ENCODE peak calls at places on chromosome 11, in five cellular contexts. One of them, this sample, is unnamed.

GRCh38 chr11:1672613-1673400 is 24.2 kb upstream of the KRTAP5-6 start:
- DNase-seq in left ventricle myocardium inferior: no peak
- DNase-seq in spleen: no peak
- DNase-seq in heart right ventricle: no peak
- DNase-seq in endodermal cell: peak; percentile 20
- DNase-seq in this sample: no peak

GRCh38 chr11:46391578-46392420 is at the start of gene CHRM4:
- DNase-seq in left ventricle myocardium inferior: no peak
- DNase-seq in spleen: peak; percentile 75
- DNase-seq in heart right ventricle: peak; percentile 31
- DNase-seq in endodermal cell: peak; percentile 85
- DNase-seq in this sample: no peak

GRCh38 chr11:32586576-32587190 is 3.1 kb downstream of the EIF3M start:
- DNase-seq in left ventricle myocardium inferior: no peak
- DNase-seq in spleen: no peak
- DNase-seq in heart right ventricle: no peak
- DNase-seq in endodermal cell: no peak
- DNase-seq in this sample: no peak

GRCh38 chr11:130738618-130739017 is 177.7 kb downstream of the SNX19 start:
- DNase-seq in left ventricle myocardium inferior: no peak
- DNase-seq in spleen: no peak
- DNase-seq in heart right ventricle: no peak
- DNase-seq in endodermal cell: no peak
- DNase-seq in this sample: no peak

GRCh38 chr11:85762226-85762625 is 48.7 kb downstream of the SYTL2 start:
- DNase-seq in left ventricle myocardium inferior: no peak
- DNase-seq in spleen: no peak
- DNase-seq in heart right ventricle: no peak
- DNase-seq in endodermal cell: no peak
- DNase-seq in this sample: no peak

GRCh38 chr11:71252434-71252781 is at the start of gene SHANK2:
- DNase-seq in left ventricle myocardium inferior: no peak
- DNase-seq in spleen: no peak
- DNase-seq in heart right ventricle: no peak
- DNase-seq in endodermal cell: no peak
- DNase-seq in this sample: no peak

GRCh38 chr11:126307706-126308105 is 3.8 kb downstream of the DCPS start:
- DNase-seq in left ventricle myocardium inferior: no peak
- DNase-seq in spleen: no peak
- DNase-seq in heart right ventricle: no peak
- DNase-seq in endodermal cell: peak; percentile 84
- DNase-seq in this sample: no peak

GRCh38 chr11:13316528-13316961 is 39.0 kb downstream of the BMAL1 start:
- DNase-seq in left ventricle myocardium inferior: no peak
- DNase-seq in spleen: no peak
- DNase-seq in heart right ventricle: peak; percentile 50
- DNase-seq in endodermal cell: no peak
- DNase-seq in this sample: no peak

GRCh38 chr11:123255909-123256308 is 60.9 kb upstream of the CLMP start:
- DNase-seq in left ventricle myocardium inferior: no peak
- DNase-seq in spleen: no peak
- DNase-seq in heart right ventricle: no peak
- DNase-seq in endodermal cell: no peak
- DNase-seq in this sample: no peak

GRCh38 chr11:93515438-93515837 is 27.8 kb downstream of the SMCO4 start:
- DNase-seq in left ventricle myocardium inferior: no peak
- DNase-seq in spleen: no peak
- DNase-seq in heart right ventricle: no peak
- DNase-seq in endodermal cell: no peak
- DNase-seq in this sample: no peak

GRCh38 chr11:19077965-19078364 is 17.4 kb upstream of the MRGPRX2 start:
- DNase-seq in left ventricle myocardium inferior: no peak
- DNase-seq in spleen: no peak
- DNase-seq in heart right ventricle: no peak
- DNase-seq in endodermal cell: no peak
- DNase-seq in this sample: no peak

GRCh38 chr11:19075636-19076035 is 15.1 kb upstream of the MRGPRX2 start:
- DNase-seq in left ventricle myocardium inferior: no peak
- DNase-seq in spleen: no peak
- DNase-seq in heart right ventricle: no peak
- DNase-seq in endodermal cell: no peak
- DNase-seq in this sample: no peak

GRCh38 chr11:19079643-19080440 is 19.3 kb upstream of the MRGPRX2 start:
- DNase-seq in left ventricle myocardium inferior: no peak
- DNase-seq in spleen: no peak
- DNase-seq in heart right ventricle: no peak
- DNase-seq in endodermal cell: peak; percentile 50
- DNase-seq in this sample: no peak

GRCh38 chr11:19073454-19074415 is 13.2 kb upstream of the MRGPRX2 start:
- DNase-seq in left ventricle myocardium inferior: no peak
- DNase-seq in spleen: no peak
- DNase-seq in heart right ventricle: no peak
- DNase-seq in endodermal cell: peak; percentile 66
- DNase-seq in this sample: no peak

DNA sequence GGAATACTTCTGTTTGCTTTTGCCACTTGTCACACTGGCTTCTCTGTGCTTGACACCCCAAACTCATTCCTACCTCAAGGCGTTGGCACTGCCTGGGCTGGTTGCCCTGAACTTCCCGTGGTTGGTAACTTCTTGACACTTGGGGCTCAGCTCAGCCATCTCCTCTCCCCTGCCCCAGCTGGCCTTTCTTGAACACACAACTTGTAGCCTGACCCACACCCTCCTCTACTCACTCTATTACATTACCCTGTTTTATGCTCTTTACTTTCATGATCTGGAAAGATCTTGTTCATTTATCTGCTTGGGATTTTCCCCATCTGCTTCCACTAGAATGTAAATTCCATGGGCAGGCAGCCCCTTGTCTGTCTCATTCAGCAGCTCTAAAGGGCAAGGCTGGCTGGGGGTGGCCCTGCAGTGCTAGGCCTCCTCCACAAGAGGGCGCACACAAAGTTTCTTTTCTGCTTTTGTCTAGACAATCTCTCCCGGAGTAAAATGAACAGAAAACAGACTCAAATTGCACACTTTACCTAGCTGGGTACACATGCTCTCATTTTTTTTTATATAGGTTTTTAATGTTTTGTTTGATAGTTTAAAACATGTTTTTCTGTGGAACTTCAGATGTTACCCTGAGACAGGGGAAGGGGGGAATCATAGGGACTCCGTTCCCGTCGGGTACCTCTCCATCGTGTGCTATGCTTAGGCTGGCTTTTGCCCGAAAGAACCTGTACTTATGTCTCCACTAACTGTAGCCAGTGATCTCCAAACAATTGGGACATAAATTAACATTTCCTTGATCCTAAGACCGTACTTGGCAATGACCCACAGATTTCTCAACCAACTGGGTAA is 16.4 kb upstream of the MRGPRX2 start:
- DNase-seq in left ventricle myocardium inferior: peak; percentile 36
- DNase-seq in spleen: peak; percentile 84
- DNase-seq in heart right ventricle: peak; percentile 36
- DNase-seq in endodermal cell: peak; percentile 91
- DNase-seq in this sample: peak; percentile 54
- H3K4me1 ChIP-seq in left ventricle myocardium inferior: peaks cover 5% of the 10 kb centered on the region
- H3K4me1 ChIP-seq in spleen: peaks cover 4% of the 10 kb centered on the region
- H3K4me1 ChIP-seq in heart right ventricle: peaks cover 4% of the 10 kb centered on the region
- H3K4me1 ChIP-seq in endodermal cell: no peaks in the 10 kb centered on the region
- H3K4me1 ChIP-seq in this sample: no peaks in the 10 kb centered on the region

DNA sequence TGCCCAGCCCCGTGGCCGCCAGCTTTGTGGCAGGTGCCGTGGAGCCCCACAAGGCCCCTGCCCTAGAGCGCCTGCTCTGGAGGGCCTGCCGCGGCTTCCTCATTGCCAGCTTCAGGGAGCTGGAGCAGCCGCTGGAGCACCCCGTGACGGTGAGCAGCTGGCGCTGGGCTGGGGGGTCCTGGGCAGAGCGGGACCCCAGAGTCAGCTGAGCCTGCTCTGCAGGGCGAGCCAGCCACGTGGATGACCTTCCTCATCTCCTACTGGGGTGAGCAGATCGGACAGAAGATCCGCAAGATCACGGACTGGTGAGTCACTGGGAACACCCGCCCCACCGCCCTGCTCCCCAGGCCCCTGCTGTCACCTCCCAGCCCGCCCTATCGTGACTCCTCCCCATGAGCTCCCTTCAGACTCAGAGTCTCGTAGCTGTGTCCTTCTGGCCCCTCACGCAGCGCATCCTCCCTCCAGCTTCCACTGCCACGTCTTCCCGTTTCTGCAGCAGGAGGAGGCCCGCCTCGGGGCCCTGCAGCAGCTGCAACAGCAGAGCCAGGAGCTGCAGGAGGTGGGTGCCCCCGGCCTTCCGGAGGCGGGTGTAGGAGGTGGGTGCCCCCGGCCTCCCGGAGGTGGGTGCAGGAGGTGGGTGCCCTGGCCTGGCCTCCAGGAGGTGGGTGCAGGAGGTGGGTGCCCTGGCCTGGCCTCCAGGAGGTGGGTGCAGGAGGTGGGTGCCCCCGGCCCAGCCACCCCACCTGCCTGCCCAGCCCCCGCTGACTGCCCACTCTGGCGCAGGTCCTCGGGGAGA is 4.7 kb downstream of the TCIRG1 start:
- DNase-seq in left ventricle myocardium inferior: no peak
- DNase-seq in spleen: peak; percentile 75
- DNase-seq in heart right ventricle: no peak
- DNase-seq in endodermal cell: no peak
- DNase-seq in this sample: no peak
- H3K4me3 ChIP-seq in left ventricle myocardium inferior: no peak overlapping the region
- H3K4me3 ChIP-seq in spleen: no peak overlapping the region
- H3K4me3 ChIP-seq in heart right ventricle: no peak overlapping the region
- H3K4me3 ChIP-seq in endodermal cell: no peak overlapping the region
- H3K4me3 ChIP-seq in this sample: no peak overlapping the region

GRCh38 chr11:47498584-47499152 is 49.7 kb upstream of the RAPSN start:
- DNase-seq in left ventricle myocardium inferior: no peak
- DNase-seq in spleen: no peak
- DNase-seq in heart right ventricle: no peak
- DNase-seq in endodermal cell: no peak
- DNase-seq in this sample: no peak
- H3K4me1 ChIP-seq in left ventricle myocardium inferior: peaks cover 73% of the 10 kb centered on the region
- H3K4me1 ChIP-seq in spleen: peaks cover 54% of the 10 kb centered on the region
- H3K4me1 ChIP-seq in heart right ventricle: peaks cover 64% of the 10 kb centered on the region
- H3K4me1 ChIP-seq in endodermal cell: peaks cover 16% of the 10 kb centered on the region
- H3K4me1 ChIP-seq in this sample: peaks cover 42% of the 10 kb centered on the region

DNA sequence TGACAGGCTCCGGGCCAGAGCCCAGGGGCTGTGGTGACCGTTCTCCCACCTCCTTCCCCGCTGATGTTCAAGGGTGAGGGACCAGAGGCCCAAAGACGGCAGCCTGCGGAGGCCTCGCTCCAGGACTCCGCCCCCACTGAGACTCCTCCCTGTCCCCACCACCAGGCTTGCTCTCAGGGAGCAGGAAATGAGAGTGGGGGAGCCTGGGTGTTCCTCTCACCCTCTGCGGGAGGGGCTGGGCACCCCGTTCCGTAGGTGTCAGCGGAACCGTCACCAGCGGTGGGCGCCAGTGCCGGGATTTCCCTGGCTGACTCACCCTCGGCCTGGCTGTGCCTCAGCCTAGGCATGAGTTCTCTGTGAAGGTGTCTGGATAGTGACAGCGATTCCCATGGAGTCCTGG is 15.7 kb downstream of the DAGLA start:
- DNase-seq in left ventricle myocardium inferior: peak; percentile 79
- DNase-seq in spleen: peak; percentile 89
- DNase-seq in heart right ventricle: peak; percentile 74
- DNase-seq in endodermal cell: peak; percentile 82
- DNase-seq in this sample: peak; percentile 92
- H3K4me3 ChIP-seq in left ventricle myocardium inferior: peak overlapping the region; percentile 49
- H3K4me3 ChIP-seq in spleen: peak overlapping the region; percentile 25
- H3K4me3 ChIP-seq in heart right ventricle: peak overlapping the region; percentile 36
- H3K4me3 ChIP-seq in endodermal cell: no peak overlapping the region
- H3K4me3 ChIP-seq in this sample: no peak overlapping the region

GRCh38 chr11:76626921-76627391 is 43.6 kb downstream of the LRRC32 start:
- DNase-seq in left ventricle myocardium inferior: no peak
- DNase-seq in spleen: no peak
- DNase-seq in heart right ventricle: no peak
- DNase-seq in endodermal cell: peak; percentile 26
- DNase-seq in this sample: no peak

GRCh38 chr11:76627541-76628082 is 42.9 kb downstream of the LRRC32 start:
- DNase-seq in left ventricle myocardium inferior: no peak
- DNase-seq in spleen: no peak
- DNase-seq in heart right ventricle: no peak
- DNase-seq in endodermal cell: no peak
- DNase-seq in this sample: no peak

GRCh38 chr11:76629133-76629852 is 41.3 kb downstream of the LRRC32 start:
- DNase-seq in left ventricle myocardium inferior: peak; percentile 38
- DNase-seq in spleen: no peak
- DNase-seq in heart right ventricle: peak; percentile 32
- DNase-seq in endodermal cell: no peak
- DNase-seq in this sample: no peak

GRCh38 chr11:76629853-76630599 is 40.5 kb downstream of the LRRC32 start:
- DNase-seq in left ventricle myocardium inferior: peak; percentile 75
- DNase-seq in spleen: peak; percentile 88
- DNase-seq in heart right ventricle: peak; percentile 74
- DNase-seq in endodermal cell: no peak
- DNase-seq in this sample: no peak

GRCh38 chr11:76628408-76628947 is 42.1 kb downstream of the LRRC32 start:
- DNase-seq in left ventricle myocardium inferior: no peak
- DNase-seq in spleen: no peak
- DNase-seq in heart right ventricle: no peak
- DNase-seq in endodermal cell: peak; percentile 30
- DNase-seq in this sample: no peak
- H3K4me1 ChIP-seq in left ventricle myocardium inferior: peaks cover 40% of the 10 kb centered on the region
- H3K4me1 ChIP-seq in spleen: peaks cover 52% of the 10 kb centered on the region
- H3K4me1 ChIP-seq in heart right ventricle: peaks cover 21% of the 10 kb centered on the region
- H3K4me1 ChIP-seq in endodermal cell: peaks cover 9% of the 10 kb centered on the region
- H3K4me1 ChIP-seq in this sample: peaks cover 8% of the 10 kb centered on the region

DNA sequence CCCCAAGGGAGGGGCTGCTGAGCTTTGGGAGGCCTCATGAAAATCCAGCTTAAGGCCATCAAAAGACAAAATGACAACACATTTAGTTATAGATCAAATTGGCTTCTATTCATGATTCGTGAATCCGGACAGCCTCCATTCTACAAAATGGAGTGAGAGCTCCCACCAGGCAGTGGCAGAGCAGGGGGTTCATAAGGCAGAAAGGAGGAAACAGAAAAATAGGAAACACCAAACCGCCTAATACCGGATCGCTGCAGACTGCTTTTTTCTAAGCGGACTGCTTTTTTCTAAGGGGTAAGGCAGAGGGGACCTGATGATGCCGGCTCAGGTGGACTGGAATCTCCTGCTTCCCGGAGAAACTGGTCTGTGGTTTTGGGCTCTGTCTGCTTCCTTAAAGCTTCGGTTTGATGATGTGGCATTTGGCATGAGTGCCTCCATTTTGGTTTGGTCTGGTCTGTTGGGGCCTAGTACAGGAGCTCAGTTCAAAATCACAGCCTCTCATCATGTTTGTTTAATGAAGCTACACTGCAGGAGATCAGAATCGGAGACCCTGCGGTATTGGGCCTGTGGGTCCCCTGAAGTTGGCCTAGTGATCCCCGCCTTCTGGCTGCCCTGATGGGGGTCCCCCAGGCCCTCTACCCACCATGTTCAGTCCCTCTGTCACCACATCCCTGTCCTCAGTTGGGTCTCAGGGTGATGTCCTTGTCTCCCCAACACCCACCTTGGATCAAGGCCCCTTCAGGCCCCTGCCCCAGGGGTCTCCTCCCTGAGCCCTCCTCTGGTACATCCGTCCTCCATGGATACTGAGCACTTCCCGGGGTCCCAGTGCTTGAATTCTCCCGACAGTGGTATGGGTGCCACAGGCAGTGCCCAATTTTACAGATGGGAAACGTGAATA is 1.2 kb downstream of the ALDH3B1 start:
- DNase-seq in left ventricle myocardium inferior: no peak
- DNase-seq in spleen: no peak
- DNase-seq in heart right ventricle: peak; percentile 3
- DNase-seq in endodermal cell: no peak
- DNase-seq in this sample: no peak
- H3K4me3 ChIP-seq in left ventricle myocardium inferior: peak overlapping the region; percentile 57
- H3K4me3 ChIP-seq in spleen: peak overlapping the region; percentile 30
- H3K4me3 ChIP-seq in heart right ventricle: peak overlapping the region; percentile 32
- H3K4me3 ChIP-seq in endodermal cell: no peak overlapping the region
- H3K4me3 ChIP-seq in this sample: no peak overlapping the region

This sample was measured in CD4-positive, alpha-beta memory T cell.